ENCODE peak calls at places on chromosomes 6 and 20, in six cellular contexts. W is tibial artery, X is cardiac fibroblast, R is cardiac muscle cell, Q is dorsolateral prefrontal cortex, E is lung. C is an unnamed sample.

GRCh38 chr6:160412993-160413392 is 64.8 kb downstream of the SLC22A3 start:
- DNase-seq in W (no peak), X (no peak), R (no peak), Q (no peak), E (no peak), C (no peak)

GRCh38 chr6:108781419-108782110 is 66.7 kb upstream of the ARMC2 start:
- DNase-seq in W (no peak), X (no peak), R (no peak), Q (no peak), E (no peak), C (peak)

GRCh38 chr20:43667341-43668132 is 623 bp downstream of the MYBL2 start:
- DNase-seq in W (no peak), X (no peak), R (peak), Q (no peak), E (no peak), C (no peak)

GRCh38 chr6:6881438-6882267 is 226.1 kb upstream of the RREB1 start:
- DNase-seq in W (no peak), X (peak), R (no peak), Q (no peak), E (no peak), C (no peak)

GRCh38 chr20:60334936-60335335 is 376.7 kb downstream of the CDH26 start:
- DNase-seq in W (no peak), X (no peak), R (no peak), Q (no peak), E (no peak), C (no peak)

GRCh38 chr20:23086056-23086551 is at the start of gene CD93:
- DNase-seq in W (peak), X (peak), R (no peak), Q (no peak), E (no peak), C (peak)

GRCh38 chr6:74785236-74785635 is 420.6 kb downstream of the COL12A1 start:
- DNase-seq in W (no peak), X (peak), R (no peak), Q (no peak), E (no peak), C (peak)

GRCh38 chr20:23255106-23255505 is 95.5 kb upstream of the NXT1 start:
- DNase-seq in W (no peak), X (no peak), R (no peak), Q (no peak), E (no peak), C (no peak)

GRCh38 chr6:140073456-140073855 is 699.0 kb upstream of the CITED2 start:
- DNase-seq in W (no peak), X (peak), R (no peak), Q (no peak), E (no peak), C (peak)

GRCh38 chr20:1001981-1002681 is at the start of gene RSPO4:
- DNase-seq in W (peak), X (no peak), R (peak), Q (no peak), E (no peak), C (no peak)

GRCh38 chr6:116580198-116580597 is 8.9 kb downstream of the RWDD1 start:
- DNase-seq in W (no peak), X (peak), R (no peak), Q (no peak), E (no peak), C (peak)

GRCh38 chr6:34332255-34333198 is 59.9 kb downstream of the NUDT3 start:
- DNase-seq in W (no peak), X (no peak), R (no peak), Q (no peak), E (no peak), C (no peak)

GRCh38 chr6:42831237-42831636 is 48.2 kb upstream of the RPL7L1 start:
- DNase-seq in W (no peak), X (no peak), R (no peak), Q (no peak), E (no peak), C (no peak)

GRCh38 chr6:33785766-33786165 is 3.2 kb downstream of the LEMD2 start:
- DNase-seq in W (no peak), X (no peak), R (no peak), Q (no peak), E (no peak), C (no peak)

GRCh38 chr20:23232219-23232581 is 118.4 kb upstream of the NXT1 start:
- DNase-seq in W (no peak), X (no peak), R (no peak), Q (no peak), E (no peak), C (no peak)

GRCh38 chr20:22824077-22824476 is 211.0 kb upstream of the SSTR4 start:
- DNase-seq in W (no peak), X (peak), R (no peak), Q (no peak), E (no peak), C (no peak)

GRCh38 chr6:24522090-24522820 is 27.5 kb downstream of the ALDH5A1 start:
- DNase-seq in W (no peak), X (peak), R (no peak), Q (peak), E (no peak), C (peak)

GRCh38 chr6:33014841-33015634 is 5.6 kb upstream of the HLA-DOA start:
- DNase-seq in W (no peak), X (peak), R (peak), Q (no peak), E (peak), C (peak)

GRCh38 chr6:6522709-6523108 is 65.8 kb upstream of the LY86 start:
- DNase-seq in W (no peak), X (no peak), R (no peak), Q (no peak), E (no peak), C (no peak)

GRCh38 chr6:118537579-118537978 is 10.5 kb upstream of the PLN start:
- DNase-seq in W (no peak), X (peak), R (peak), Q (no peak), E (no peak), C (no peak)

GRCh38 chr6:136031982-136032381 is 180.5 kb downstream of the PDE7B start:
- DNase-seq in W (no peak), X (peak), R (peak), Q (no peak), E (no peak), C (peak)

GRCh38 chr6:34876451-34876850 is 11.4 kb downstream of the TAF11 start:
- DNase-seq in W (no peak), X (no peak), R (no peak), Q (no peak), E (no peak), C (no peak)

GRCh38 chr20:44069203-44069931 is 117.6 kb downstream of the JPH2 start:
- DNase-seq in W (peak), X (no peak), R (no peak), Q (no peak), E (no peak), C (no peak)

GRCh38 chr20:36543187-36544133 is 2.1 kb downstream of the MYL9 start:
- DNase-seq in W (peak), X (peak), R (no peak), Q (no peak), E (no peak), C (peak)

GRCh38 chr6:140101367-140101766 is 726.9 kb upstream of the CITED2 start:
- DNase-seq in W (no peak), X (peak), R (no peak), Q (no peak), E (no peak), C (no peak)

GRCh38 chr20:20292472-20292871 is 75.4 kb upstream of the INSM1 start:
- DNase-seq in W (no peak), X (no peak), R (no peak), Q (no peak), E (no peak), C (no peak)

GRCh38 chr20:25033941-25034335 is 24.0 kb downstream of the ACSS1 start:
- DNase-seq in W (no peak), X (no peak), R (no peak), Q (no peak), E (no peak), C (no peak)

GRCh38 chr6:49915035-49915434 is 48.7 kb upstream of the CRISP1 start:
- DNase-seq in W (no peak), X (no peak), R (peak), Q (no peak), E (no peak), C (no peak)

GRCh38 chr6:154925130-154925529 is 70.0 kb upstream of the TIAM2 start:
- DNase-seq in W (no peak), X (no peak), R (no peak), Q (no peak), E (no peak), C (no peak)

GRCh38 chr20:51697119-51697826 is 70.9 kb downstream of the ATP9A start:
- DNase-seq in W (no peak), X (peak), R (no peak), Q (no peak), E (no peak), C (peak)

GRCh38 chr6:35396991-35397390 is 54.6 kb downstream of the PPARD start:
- DNase-seq in W (no peak), X (no peak), R (no peak), Q (no peak), E (no peak), C (no peak)

GRCh38 chr6:165227644-165228329 is 81.6 kb downstream of the C6orf118 start:
- DNase-seq in W (no peak), X (peak), R (no peak), Q (no peak), E (peak), C (peak)

GRCh38 chr20:2116170-2116940 is 14.7 kb downstream of the STK35 start:
- DNase-seq in W (peak), X (no peak), R (no peak), Q (no peak), E (no peak), C (no peak)

GRCh38 chr20:31924561-31924960 is 27.3 kb downstream of the PDRG1 start:
- DNase-seq in W (no peak), X (no peak), R (no peak), Q (no peak), E (no peak), C (no peak)

GRCh38 chr6:84583784-84584183 is 180.6 kb downstream of the TBX18 start:
- DNase-seq in W (no peak), X (no peak), R (peak), Q (no peak), E (no peak), C (peak)

DNA sequence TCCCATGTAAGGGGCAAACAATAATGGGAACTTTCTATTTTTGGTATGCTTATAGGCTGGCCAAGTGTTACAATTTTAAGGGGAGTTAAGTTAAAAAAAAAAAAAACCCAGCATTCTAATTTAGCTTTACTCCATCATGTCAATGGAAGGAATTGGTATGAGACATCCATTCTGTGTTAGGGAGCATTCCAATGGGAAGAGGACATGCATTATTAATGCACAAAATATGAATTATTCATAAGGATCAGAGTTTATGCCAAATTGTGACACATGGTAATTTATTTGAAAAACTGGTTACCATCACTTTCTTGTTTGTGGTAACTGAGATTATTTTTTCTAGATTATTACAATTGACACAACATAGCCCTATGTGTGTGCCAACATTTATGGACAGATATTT is 2.2 kb downstream of the DOK5 start:
- DNase-seq in W (no peak), X (no peak), R (no peak), Q (no peak), E (no peak), C (no peak)
- H3K4me3 ChIP-seq in W (no peak), X (no peak), R (no peak), Q (peak), E (no peak), C (no peak)

GRCh38 chr6:113854531-113855499 is 2.3 kb upstream of the MARCKS start:
- DNase-seq in W (peak), X (peak), R (peak), Q (peak), E (peak), C (peak)
- TF ChIP-seq CTCF in W (no peak), X (no peak), R (peak), Q (peak), E (no peak), C (peak)

DNA sequence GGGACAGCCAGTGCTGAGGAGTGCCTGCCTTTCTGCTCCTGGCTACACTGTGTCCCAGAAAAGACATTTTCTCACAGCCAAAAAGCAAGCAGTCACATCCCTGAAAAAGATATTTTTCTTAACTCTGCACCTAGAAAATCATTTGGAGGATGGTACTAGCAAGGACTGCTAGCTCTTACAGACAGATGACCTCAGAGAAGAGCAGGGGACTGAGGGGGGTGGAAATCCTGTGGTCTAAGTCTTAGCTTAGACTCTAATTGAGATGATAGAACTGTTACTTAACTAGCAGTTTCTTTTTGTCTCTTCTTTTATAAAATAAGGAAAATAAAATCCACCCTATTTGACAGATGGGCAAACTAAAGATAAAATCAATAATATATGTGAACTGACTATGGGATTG is 152.8 kb downstream of the TMEM200A start:
- DNase-seq in W (no peak), X (no peak), R (no peak), Q (no peak), E (no peak), C (no peak)
- H3K4me3 ChIP-seq in W (no peak), X (no peak), R (no peak), Q (no peak), E (no peak), C (no peak)

GRCh38 chr6:161417712-161418457 is 144.0 kb upstream of the AGPAT4 start:
- DNase-seq in W (no peak), X (peak), R (no peak), Q (no peak), E (no peak), C (peak)
- TF ChIP-seq CTCF in W (no peak), X (no peak), R (no peak), Q (no peak), E (no peak), C (no peak)

GRCh38 chr6:79704200-79704599 is 73.1 kb downstream of the SH3BGRL2 start:
- DNase-seq in W (no peak), X (no peak), R (no peak), Q (no peak), E (no peak), C (no peak)
- H3K4me3 ChIP-seq in W (no peak), X (no peak), R (no peak), Q (no peak), E (no peak), C (no peak)

GRCh38 chr6:107116923-107117417 is 1.7 kb upstream of the BEND3 start:
- DNase-seq in W (no peak), X (no peak), R (no peak), Q (no peak), E (no peak), C (no peak)

GRCh38 chr6:107114872-107115694 is at the start of gene BEND3:
- DNase-seq in W (no peak), X (peak), R (peak), Q (no peak), E (no peak), C (peak)

GRCh38 chr6:107115695-107116327 is 496 bp upstream of the BEND3 start:
- DNase-seq in W (no peak), X (peak), R (peak), Q (no peak), E (peak), C (peak)

GRCh38 chr6:107114213-107114871 is 973 bp downstream of the BEND3 start:
- DNase-seq in W (peak), X (peak), R (peak), Q (peak), E (peak), C (peak)

DNA sequence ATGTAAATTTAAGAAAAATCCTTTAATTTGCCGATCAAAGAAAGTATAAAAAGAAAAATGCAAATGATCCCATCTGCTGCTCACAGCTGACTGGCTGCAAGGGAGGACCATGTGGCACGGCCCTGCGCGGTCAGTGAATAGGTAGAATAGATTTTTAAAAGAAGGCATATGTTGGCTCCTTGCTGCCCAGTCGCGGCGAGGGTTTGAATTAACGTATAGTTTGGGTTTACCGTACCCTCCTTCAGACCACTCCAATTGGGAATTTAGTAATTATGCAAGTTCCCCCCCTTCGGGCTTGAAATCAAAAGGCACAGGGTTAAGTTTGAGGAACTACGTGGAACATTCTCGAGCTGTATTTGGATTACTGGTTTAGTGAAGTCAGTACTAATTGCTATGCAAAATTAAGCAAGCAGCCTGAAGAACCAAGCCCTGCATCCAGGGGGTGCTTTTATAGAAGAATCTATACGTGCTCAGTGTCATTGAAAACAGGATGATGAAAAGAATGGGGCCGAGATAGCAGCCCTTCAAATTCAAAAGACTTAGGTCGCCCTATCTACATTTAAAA is 1.1 kb upstream of the BEND3 start:
- DNase-seq in W (no peak), X (no peak), R (peak), Q (no peak), E (peak), C (peak)
- TF ChIP-seq CTCF in W (no peak), X (peak), R (peak), Q (no peak), E (no peak), C (peak)

GRCh38 chr6:156840136-156840535 is 63.0 kb downstream of the ARID1B start:
- DNase-seq in W (no peak), X (peak), R (no peak), Q (no peak), E (no peak), C (peak)

GRCh38 chr6:156840606-156841005 is 63.4 kb downstream of the ARID1B start:
- DNase-seq in W (no peak), X (no peak), R (no peak), Q (no peak), E (no peak), C (no peak)

GRCh38 chr6:156842598-156843250 is 65.5 kb downstream of the ARID1B start:
- DNase-seq in W (no peak), X (peak), R (no peak), Q (no peak), E (no peak), C (no peak)

GRCh38 chr6:156841508-156841907 is 64.3 kb downstream of the ARID1B start:
- DNase-seq in W (no peak), X (no peak), R (no peak), Q (no peak), E (no peak), C (no peak)

DNA sequence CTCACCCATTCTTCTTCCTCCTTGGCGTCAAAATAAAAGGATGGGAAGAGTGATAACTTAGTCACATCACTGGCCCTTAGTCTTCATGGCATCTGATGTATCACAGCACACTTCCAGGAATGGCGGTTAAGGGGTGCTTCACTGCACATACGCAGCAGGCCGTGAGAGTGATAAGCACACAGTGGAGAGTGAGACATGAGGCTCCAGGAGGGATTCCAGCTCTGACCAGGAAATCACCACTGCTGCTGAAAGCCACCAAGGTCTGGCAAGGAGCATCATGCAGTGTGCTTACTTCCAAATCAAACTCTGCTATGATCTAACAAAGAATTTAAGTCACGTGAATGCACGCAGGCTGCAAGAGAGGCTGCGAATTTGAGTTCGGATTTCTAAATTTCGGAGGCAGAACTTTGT is 62.4 kb downstream of the ARID1B start:
- DNase-seq in W (no peak), X (peak), R (peak), Q (no peak), E (no peak), C (peak)
- H3K4me3 ChIP-seq in W (no peak), X (no peak), R (no peak), Q (no peak), E (no peak), C (no peak)

GRCh38 chr20:8019178-8019997 is at the start of gene TMX4:
- DNase-seq in W (peak), X (peak), R (peak), Q (peak), E (peak), C (peak)
- TF ChIP-seq CTCF in W (peak), X (peak), R (peak), Q (peak), E (peak), C (peak)

DNA sequence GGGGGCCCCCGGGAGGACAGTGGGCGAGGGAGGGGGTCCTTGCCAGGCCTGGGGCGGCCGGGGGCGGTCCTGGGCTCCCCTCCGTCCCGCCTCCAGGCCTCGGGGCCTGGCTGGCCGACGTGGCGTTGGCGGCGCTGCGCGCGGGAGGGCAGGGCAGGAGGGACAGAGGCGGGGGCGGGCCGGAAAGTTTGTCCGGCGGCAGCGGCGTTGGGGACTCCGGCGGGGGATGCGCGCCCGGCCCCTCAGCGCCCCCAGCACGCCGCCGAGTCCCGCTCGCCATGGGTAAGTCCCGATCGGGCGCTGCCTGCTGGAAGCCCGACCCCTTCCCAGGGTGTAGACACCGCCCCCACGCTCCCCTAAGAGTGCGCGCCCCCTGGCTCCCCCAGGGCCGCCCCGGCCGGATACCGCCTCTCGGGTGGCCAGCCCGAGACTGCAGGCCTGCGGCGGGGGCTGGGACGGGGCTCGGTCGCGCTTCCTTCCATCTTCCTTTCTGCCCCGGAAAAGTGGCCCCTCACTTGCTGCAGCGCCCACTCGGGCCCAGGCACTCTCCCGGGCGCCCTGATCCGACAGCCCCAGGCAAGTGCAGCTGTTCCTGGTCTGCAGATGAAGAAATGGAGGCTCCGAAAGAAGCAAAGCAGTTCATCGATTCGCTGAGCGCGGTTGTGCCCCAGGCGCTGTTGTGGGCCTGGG is at the start of gene SLC2A10:
- DNase-seq in W (peak), X (peak), R (peak), Q (no peak), E (peak), C (peak)
- H3K4me3 ChIP-seq in W (peak), X (peak), R (peak), Q (peak), E (peak), C (peak)

C was measured in choroid plexus epithelial cell.